ENCODE peak calls at places on chromosomes 4 and X, in five cellular contexts. One of them, this sample, is unnamed.

GRCh38 chr4:168486961-168487820 is 6.9 kb upstream of the DDX60L start:
- DNase-seq in HTR-8/SVneo: peak; percentile 58
- DNase-seq in choroid plexus epithelial cell: peak; percentile 59
- DNase-seq in stimulated activated naive B cell treated with anti-CD40 and anti-IgM and Interleukin-4, amounts not matched to agents 10 μg/mL and 1 μg/mL and 100 μg/mL, for 72 hours: no peak
- DNase-seq in H54: peak; percentile 7
- DNase-seq in this sample: no peak

GRCh38 chr4:90419124-90419711 is 292.0 kb downstream of the CCSER1 start:
- DNase-seq in H54: peak; percentile 1
- DNase-seq in choroid plexus epithelial cell: peak; percentile 65
- DNase-seq in stimulated activated naive B cell treated with anti-CD40 and anti-IgM and Interleukin-4, amounts not matched to agents 10 μg/mL and 1 μg/mL and 100 μg/mL, for 72 hours: no peak
- DNase-seq in HTR-8/SVneo: peak; percentile 39
- DNase-seq in this sample: no peak

GRCh38 chrX:108224727-108225455 is 133.3 kb downstream of the ATG4A start:
- DNase-seq in stimulated activated naive B cell treated with anti-CD40 and anti-IgM and Interleukin-4, amounts not matched to agents 10 μg/mL and 1 μg/mL and 100 μg/mL, for 72 hours: no peak
- DNase-seq in choroid plexus epithelial cell: peak; percentile 66
- DNase-seq in H54: peak; percentile 35
- DNase-seq in HTR-8/SVneo: peak; percentile 7
- DNase-seq in this sample: peak; percentile 16

GRCh38 chr4:13640149-13640671 is 12.7 kb upstream of the BOD1L1 start:
- DNase-seq in stimulated activated naive B cell treated with anti-CD40 and anti-IgM and Interleukin-4, amounts not matched to agents 10 μg/mL and 1 μg/mL and 100 μg/mL, for 72 hours: no peak
- DNase-seq in H54: peak; percentile 9
- DNase-seq in HTR-8/SVneo: peak; percentile 60
- DNase-seq in choroid plexus epithelial cell: peak; percentile 51
- DNase-seq in this sample: no peak

GRCh38 chr4:169492436-169493163 is 119.8 kb downstream of the NEK1 start:
- DNase-seq in stimulated activated naive B cell treated with anti-CD40 and anti-IgM and Interleukin-4, amounts not matched to agents 10 μg/mL and 1 μg/mL and 100 μg/mL, for 72 hours: peak; percentile 6
- DNase-seq in HTR-8/SVneo: peak; percentile 45
- DNase-seq in H54: no peak
- DNase-seq in choroid plexus epithelial cell: peak; percentile 71
- DNase-seq in this sample: peak; percentile 13

GRCh38 chr4:133145241-133145640 is 3.9 kb upstream of the PCDH10 start:
- DNase-seq in HTR-8/SVneo: no peak
- DNase-seq in stimulated activated naive B cell treated with anti-CD40 and anti-IgM and Interleukin-4, amounts not matched to agents 10 μg/mL and 1 μg/mL and 100 μg/mL, for 72 hours: no peak
- DNase-seq in choroid plexus epithelial cell: no peak
- DNase-seq in H54: no peak
- DNase-seq in this sample: no peak

GRCh38 chrX:28126886-28127285 is 145.6 kb upstream of the DCAF8L1 start:
- DNase-seq in choroid plexus epithelial cell: no peak
- DNase-seq in H54: no peak
- DNase-seq in HTR-8/SVneo: no peak
- DNase-seq in stimulated activated naive B cell treated with anti-CD40 and anti-IgM and Interleukin-4, amounts not matched to agents 10 μg/mL and 1 μg/mL and 100 μg/mL, for 72 hours: no peak
- DNase-seq in this sample: no peak

GRCh38 chr4:46392421-46392820 is 2.5 kb upstream of the GABRA2 start:
- DNase-seq in choroid plexus epithelial cell: peak; percentile 26
- DNase-seq in H54: no peak
- DNase-seq in stimulated activated naive B cell treated with anti-CD40 and anti-IgM and Interleukin-4, amounts not matched to agents 10 μg/mL and 1 μg/mL and 100 μg/mL, for 72 hours: no peak
- DNase-seq in HTR-8/SVneo: no peak
- DNase-seq in this sample: no peak

GRCh38 chrX:23373129-23373804 is 38.6 kb downstream of the PTCHD1 start:
- DNase-seq in H54: no peak
- DNase-seq in stimulated activated naive B cell treated with anti-CD40 and anti-IgM and Interleukin-4, amounts not matched to agents 10 μg/mL and 1 μg/mL and 100 μg/mL, for 72 hours: no peak
- DNase-seq in choroid plexus epithelial cell: peak; percentile 81
- DNase-seq in HTR-8/SVneo: peak; percentile 10
- DNase-seq in this sample: no peak

GRCh38 chr4:2304877-2305561 is 43.1 kb upstream of the MXD4 start:
- DNase-seq in HTR-8/SVneo: no peak
- DNase-seq in choroid plexus epithelial cell: no peak
- DNase-seq in stimulated activated naive B cell treated with anti-CD40 and anti-IgM and Interleukin-4, amounts not matched to agents 10 μg/mL and 1 μg/mL and 100 μg/mL, for 72 hours: no peak
- DNase-seq in H54: no peak
- DNase-seq in this sample: no peak

GRCh38 chr4:23945521-23946017 is 55.7 kb upstream of the PPARGC1A start:
- DNase-seq in stimulated activated naive B cell treated with anti-CD40 and anti-IgM and Interleukin-4, amounts not matched to agents 10 μg/mL and 1 μg/mL and 100 μg/mL, for 72 hours: no peak
- DNase-seq in HTR-8/SVneo: peak; percentile 5
- DNase-seq in choroid plexus epithelial cell: peak; percentile 75
- DNase-seq in H54: peak; percentile 36
- DNase-seq in this sample: no peak

GRCh38 chr4:182908124-182908523 is 9.1 kb downstream of the DCTD start:
- DNase-seq in stimulated activated naive B cell treated with anti-CD40 and anti-IgM and Interleukin-4, amounts not matched to agents 10 μg/mL and 1 μg/mL and 100 μg/mL, for 72 hours: no peak
- DNase-seq in H54: no peak
- DNase-seq in HTR-8/SVneo: no peak
- DNase-seq in choroid plexus epithelial cell: no peak
- DNase-seq in this sample: no peak

GRCh38 chr4:53479731-53480525 is 102.5 kb downstream of the FIP1L1 start:
- DNase-seq in HTR-8/SVneo: no peak
- DNase-seq in stimulated activated naive B cell treated with anti-CD40 and anti-IgM and Interleukin-4, amounts not matched to agents 10 μg/mL and 1 μg/mL and 100 μg/mL, for 72 hours: no peak
- DNase-seq in H54: no peak
- DNase-seq in choroid plexus epithelial cell: peak; percentile 47
- DNase-seq in this sample: no peak

GRCh38 chr4:100417565-100417964 is 100.3 kb downstream of the EMCN start:
- DNase-seq in stimulated activated naive B cell treated with anti-CD40 and anti-IgM and Interleukin-4, amounts not matched to agents 10 μg/mL and 1 μg/mL and 100 μg/mL, for 72 hours: no peak
- DNase-seq in choroid plexus epithelial cell: peak; percentile 50
- DNase-seq in HTR-8/SVneo: no peak
- DNase-seq in H54: no peak
- DNase-seq in this sample: no peak

GRCh38 chrX:136662104-136662503 is 14.1 kb downstream of the CD40LG start:
- DNase-seq in choroid plexus epithelial cell: no peak
- DNase-seq in H54: no peak
- DNase-seq in HTR-8/SVneo: no peak
- DNase-seq in stimulated activated naive B cell treated with anti-CD40 and anti-IgM and Interleukin-4, amounts not matched to agents 10 μg/mL and 1 μg/mL and 100 μg/mL, for 72 hours: no peak
- DNase-seq in this sample: no peak